ENCODE peak calls at places on chromosomes 11 and 22, in seven cellular contexts. F, W, O, I, P, B and M are unnamed samples.
A peak's percentile ranks its signal among the peaks of the same experiment; 100 is the strongest.

GRCh38 chr11:112596324-112596723 is 335.7 kb upstream of the PLET1 start:
- DNase-seq in P (peak; percentile 20), W (no peak), F (no peak), B (no peak), O (no peak), I (no peak), M (no peak)

GRCh38 chr11:121687961-121688566 is 235.3 kb upstream of the SORL1-AS1 start:
- DNase-seq in B (peak; percentile 48), O (no peak), I (no peak), W (no peak), F (no peak), P (peak; percentile 26), M (no peak)

GRCh38 chr11:57167125-57167839 is 14.5 kb upstream of the LRRC55 start:
- DNase-seq in F (no peak), P (peak; percentile 21), I (no peak), B (no peak), O (no peak), W (no peak), M (peak; percentile 35)

GRCh38 chr11:130179396-130180306 is 20.1 kb downstream of the ST14 start:
- DNase-seq in W (no peak), B (no peak), F (peak; percentile 47), O (no peak), P (no peak), I (peak; percentile 60), M (no peak)

GRCh38 chr11:7967826-7968225 is 2.6 kb upstream of the NLRP10 start:
- DNase-seq in I (no peak), P (no peak), W (no peak), F (no peak), B (no peak), O (no peak), M (no peak)

GRCh38 chr11:16871368-16871767 is 132.9 kb downstream of the C11orf58 start:
- DNase-seq in W (no peak), I (no peak), P (no peak), O (no peak), B (no peak), F (no peak), M (no peak)

GRCh38 chr22:37519268-37520195 is at the start of gene CARD10:
- DNase-seq in B (no peak), W (no peak), P (peak; percentile 67), F (no peak), O (peak; percentile 28), I (peak; percentile 62), M (peak; percentile 40)

GRCh38 chr11:47185305-47186075 is 744 bp downstream of the PACSIN3 start:
- DNase-seq in B (no peak), W (peak; percentile 92), P (peak; percentile 84), I (peak; percentile 64), F (peak; percentile 84), O (no peak), M (no peak)

GRCh38 chr11:63813563-63814382 is 517 bp downstream of the SPINDOC start:
- DNase-seq in O (peak; percentile 38), B (no peak), I (peak; percentile 33), P (peak; percentile 67), F (peak; percentile 72), W (peak; percentile 87), M (peak; percentile 46)

GRCh38 chr11:9735236-9735635 is 71.4 kb downstream of the SWAP70 start:
- DNase-seq in P (no peak), I (no peak), W (no peak), O (no peak), F (no peak), B (no peak), M (no peak)

GRCh38 chr11:102447941-102448868 is 4.4 kb downstream of the TMEM123 start:
- DNase-seq in F (no peak), P (no peak), O (no peak), I (no peak), W (no peak), B (no peak), M (no peak)

GRCh38 chr11:88282789-88283188 is 54.7 kb downstream of the CTSC start:
- DNase-seq in F (no peak), O (no peak), P (no peak), I (no peak), W (no peak), B (no peak), M (no peak)

GRCh38 chr11:45355706-45356041 is 69.5 kb upstream of the SYT13 start:
- DNase-seq in I (no peak), B (no peak), F (no peak), O (no peak), P (no peak), W (no peak), M (no peak)
- H3K4me3 ChIP-seq in I (peak overlapping the region; percentile 61), B (peak overlapping the region; percentile 47), F (peak overlapping the region; percentile 73), O (peak overlapping the region; percentile 50), P (peak overlapping the region; percentile 86), W (peak overlapping the region; percentile 19), M (peak overlapping the region; percentile 63)

GRCh38 chr22:17778412-17778976 is 4.2 kb upstream of the BID start:
- DNase-seq in O (no peak), W (no peak), F (no peak), P (no peak), B (no peak), I (no peak), M (no peak)
- H3K4me3 ChIP-seq in O (no peak overlapping the region), W (no peak overlapping the region), F (no peak overlapping the region), P (no peak overlapping the region), B (no peak overlapping the region), I (no peak overlapping the region), M (no peak overlapping the region)

GRCh38 chr11:77283101-77283500 is 18.4 kb downstream of the GDPD4 start:
- DNase-seq in B (no peak), W (no peak), P (no peak), F (no peak), I (no peak), O (no peak), M (no peak)

GRCh38 chr11:77289737-77290136 is 11.7 kb downstream of the GDPD4 start:
- DNase-seq in F (no peak), I (no peak), P (no peak), B (no peak), O (no peak), W (no peak), M (no peak)

GRCh38 chr11:77284476-77285468 is 16.7 kb downstream of the GDPD4 start:
- DNase-seq in O (no peak), W (no peak), P (no peak), B (no peak), I (no peak), F (no peak), M (no peak)

GRCh38 chr11:77287615-77288273 is 13.7 kb downstream of the GDPD4 start:
- DNase-seq in P (no peak), B (peak; percentile 81), F (no peak), O (no peak), I (no peak), W (no peak), M (no peak)

DNA sequence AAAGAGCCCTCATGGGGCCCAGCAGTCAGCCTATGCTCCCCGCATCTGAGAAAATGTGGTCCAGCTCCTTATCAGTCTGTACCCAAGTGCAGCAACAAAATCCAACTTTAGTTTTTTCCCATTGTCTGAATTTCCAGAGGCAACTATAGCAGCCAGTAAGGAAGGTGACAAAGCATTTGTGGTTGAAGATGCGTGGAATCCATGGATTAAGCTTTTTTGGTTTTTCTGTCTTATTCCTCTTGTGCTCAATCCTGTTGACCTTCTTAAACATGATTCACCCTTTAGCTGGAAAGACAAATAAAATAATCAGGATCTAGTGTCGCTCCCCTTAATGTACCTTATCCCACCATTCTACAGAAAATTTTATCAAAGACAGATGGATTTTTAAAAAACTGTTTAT is 14.3 kb downstream of the GDPD4 start:
- DNase-seq in F (no peak), I (no peak), O (no peak), W (no peak), P (no peak), B (no peak), M (no peak)
- H3K4me3 ChIP-seq in F (no peak overlapping the region), I (no peak overlapping the region), O (no peak overlapping the region), W (no peak overlapping the region), P (no peak overlapping the region), B (no peak overlapping the region), M (no peak overlapping the region)

GRCh38 chr11:67435031-67435726 is 2.3 kb downstream of the PTPRCAP start:
- DNase-seq in O (no peak), I (no peak), F (no peak), W (no peak), P (no peak), B (no peak), M (no peak)

GRCh38 chr11:67434395-67434881 is 3.0 kb downstream of the PTPRCAP start:
- DNase-seq in B (no peak), I (no peak), O (no peak), P (no peak), W (no peak), F (no peak), M (no peak)

GRCh38 chr11:67436459-67437081 is 912 bp downstream of the PTPRCAP start:
- DNase-seq in W (no peak), I (no peak), B (no peak), P (no peak), F (no peak), O (no peak), M (peak; percentile 57)

GRCh38 chr11:67437082-67437821 is at the start of gene PTPRCAP:
- DNase-seq in I (no peak), W (peak; percentile 89), P (no peak), B (no peak), F (no peak), O (no peak), M (no peak)

DNA sequence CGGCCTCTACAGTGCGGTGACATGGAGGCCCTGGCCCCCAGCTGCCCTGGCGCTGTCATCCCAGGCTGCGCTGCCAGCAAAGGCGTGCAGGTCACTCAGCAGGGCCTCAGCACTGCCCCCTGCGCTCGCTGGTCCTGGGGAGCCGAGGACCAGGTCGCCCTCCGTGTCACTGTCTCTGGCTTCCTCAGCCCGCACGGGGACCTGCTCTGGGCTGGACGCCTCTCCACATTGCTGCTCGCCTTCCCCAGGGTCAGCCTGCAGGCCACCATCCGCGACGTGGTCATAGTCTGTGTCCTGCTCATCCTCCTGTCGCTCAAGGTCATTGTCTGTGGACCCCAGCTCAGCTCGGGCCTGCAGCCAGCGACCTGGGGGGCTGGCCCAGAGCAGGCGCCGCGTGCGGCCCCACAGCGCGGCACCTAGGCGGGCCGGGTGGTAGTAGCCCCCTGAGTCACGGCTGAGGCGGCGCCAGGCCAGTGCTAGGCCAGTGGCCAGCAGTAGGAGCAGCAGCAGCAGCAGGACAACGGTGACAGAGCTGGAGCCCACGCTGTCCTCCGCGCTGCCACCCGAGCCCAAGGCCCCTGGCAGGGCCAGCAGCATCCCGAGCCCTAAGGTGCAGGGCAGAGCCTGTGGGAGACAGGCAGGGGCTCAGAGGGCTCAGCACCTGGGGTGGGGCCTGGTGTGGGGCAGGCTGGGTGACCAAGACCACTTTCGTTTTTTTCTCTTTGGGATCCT is 1.6 kb downstream of the PTPRCAP start:
- DNase-seq in W (no peak), B (no peak), F (no peak), O (no peak), P (no peak), I (no peak), M (no peak)
- H3K4me3 ChIP-seq in W (no peak overlapping the region), B (no peak overlapping the region), F (peak overlapping the region; percentile 50), O (no peak overlapping the region), P (no peak overlapping the region), I (no peak overlapping the region), M (no peak overlapping the region)

GRCh38 chr11:82902880-82903279 is 1.3 kb downstream of the DDIAS start:
- DNase-seq in O (no peak), I (no peak), P (no peak), W (no peak), F (no peak), B (no peak), M (no peak)
- H3K4me3 ChIP-seq in O (no peak overlapping the region), I (no peak overlapping the region), P (peak overlapping the region; percentile 67), W (no peak overlapping the region), F (no peak overlapping the region), B (no peak overlapping the region), M (no peak overlapping the region)